ENCODE peak calls at places on chromosomes 5 and 9, in eight cellular contexts. G, Q, M, P, H, I, Z and K are unnamed samples.

GRCh38 chr9:135885100-135885853 is 22.1 kb downstream of the CAMSAP1 start:
- DNase-seq in I (no peak), Z (no peak), P (no peak), G (no peak), H (no peak), M (no peak), Q (no peak), K (no peak)

GRCh38 chr5:96816991-96817390 is 9.2 kb upstream of the ERAP1 start:
- DNase-seq in M (no peak), G (no peak), Z (no peak), Q (no peak), I (no peak), P (no peak), H (no peak), K (no peak)

GRCh38 chr5:5332287-5332686 is 90.2 kb upstream of the ICE1 start:
- DNase-seq in H (no peak), G (no peak), I (no peak), M (no peak), Z (no peak), P (no peak), Q (no peak), K (no peak)

GRCh38 chr9:93671030-93671358 is 94.6 kb downstream of the PHF2 start:
- DNase-seq in G (no peak), Q (peak; percentile 32), M (no peak), P (no peak), Z (no peak), I (no peak), H (no peak), K (no peak)

GRCh38 chr9:116437411-116438370 is 249.4 kb upstream of the TRIM32 start:
- DNase-seq in Z (no peak), H (no peak), Q (no peak), I (no peak), P (no peak), G (no peak), M (no peak), K (no peak)

GRCh38 chr9:70506159-70506558 is 91.7 kb upstream of the KLF9 start:
- DNase-seq in M (no peak), H (no peak), Q (no peak), G (no peak), P (no peak), I (no peak), Z (no peak), K (no peak)

GRCh38 chr9:134365791-134366222 is 39.6 kb downstream of the RXRA start:
- DNase-seq in H (no peak), G (no peak), I (peak; percentile 62), P (no peak), M (peak; percentile 17), Q (no peak), Z (peak; percentile 70), K (no peak)

GRCh38 chr9:73031350-73031749 is 78.5 kb upstream of the ALDH1A1 start:
- DNase-seq in H (no peak), P (no peak), Q (no peak), G (no peak), Z (no peak), I (no peak), M (no peak), K (no peak)

GRCh38 chr5:110923971-110924370 is 147.5 kb upstream of the TSLP start:
- DNase-seq in G (no peak), Q (no peak), M (no peak), P (no peak), I (no peak), Z (no peak), H (no peak), K (no peak)

GRCh38 chr9:91855196-91855595 is 94.8 kb downstream of the ROR2 start:
- DNase-seq in M (no peak), Q (peak; percentile 51), H (no peak), G (no peak), I (no peak), P (no peak), Z (no peak), K (no peak)

GRCh38 chr9:72315510-72316287 is 49.3 kb downstream of the ZFAND5 start:
- DNase-seq in H (no peak), Q (no peak), G (no peak), P (no peak), Z (peak; percentile 55), M (peak; percentile 41), I (no peak), K (no peak)

GRCh38 chr5:173953528-173954090 is 35.4 kb upstream of the C5orf47 start:
- DNase-seq in Z (no peak), G (no peak), M (no peak), H (no peak), I (no peak), P (no peak), Q (no peak), K (no peak)

GRCh38 chr5:34498582-34498981 is 157.5 kb upstream of the RAI14 start:
- DNase-seq in I (no peak), M (no peak), G (no peak), H (no peak), Q (no peak), Z (no peak), P (no peak), K (no peak)

GRCh38 chr5:34495178-34495577 is 160.9 kb upstream of the RAI14 start:
- DNase-seq in Z (no peak), P (no peak), Q (no peak), G (no peak), I (no peak), M (no peak), H (no peak), K (no peak)

GRCh38 chr5:34494111-34494755 is 161.9 kb upstream of the RAI14 start:
- DNase-seq in G (no peak), P (no peak), Q (no peak), M (no peak), Z (no peak), H (no peak), I (no peak), K (no peak)

GRCh38 chr5:34497031-34497808 is 158.9 kb upstream of the RAI14 start:
- DNase-seq in G (no peak), P (no peak), H (no peak), I (peak; percentile 81), Z (peak; percentile 84), M (no peak), Q (no peak), K (peak; percentile 94)

GRCh38 chr5:34496258-34496657 is 159.9 kb upstream of the RAI14 start:
- DNase-seq in G (no peak), I (no peak), M (no peak), Z (no peak), Q (no peak), P (no peak), H (no peak), K (peak; percentile 80)
- H3K4me1 ChIP-seq in G (peaks cover 47% of the 10 kb centered on the region), I (peaks cover 42% of the 10 kb centered on the region), M (peaks cover 3% of the 10 kb centered on the region), Z (no peaks in the 10 kb centered on the region), Q (peaks cover 6% of the 10 kb centered on the region), P (no peaks in the 10 kb centered on the region), H (peaks cover 6% of the 10 kb centered on the region), K (peaks cover 50% of the 10 kb centered on the region)

DNA sequence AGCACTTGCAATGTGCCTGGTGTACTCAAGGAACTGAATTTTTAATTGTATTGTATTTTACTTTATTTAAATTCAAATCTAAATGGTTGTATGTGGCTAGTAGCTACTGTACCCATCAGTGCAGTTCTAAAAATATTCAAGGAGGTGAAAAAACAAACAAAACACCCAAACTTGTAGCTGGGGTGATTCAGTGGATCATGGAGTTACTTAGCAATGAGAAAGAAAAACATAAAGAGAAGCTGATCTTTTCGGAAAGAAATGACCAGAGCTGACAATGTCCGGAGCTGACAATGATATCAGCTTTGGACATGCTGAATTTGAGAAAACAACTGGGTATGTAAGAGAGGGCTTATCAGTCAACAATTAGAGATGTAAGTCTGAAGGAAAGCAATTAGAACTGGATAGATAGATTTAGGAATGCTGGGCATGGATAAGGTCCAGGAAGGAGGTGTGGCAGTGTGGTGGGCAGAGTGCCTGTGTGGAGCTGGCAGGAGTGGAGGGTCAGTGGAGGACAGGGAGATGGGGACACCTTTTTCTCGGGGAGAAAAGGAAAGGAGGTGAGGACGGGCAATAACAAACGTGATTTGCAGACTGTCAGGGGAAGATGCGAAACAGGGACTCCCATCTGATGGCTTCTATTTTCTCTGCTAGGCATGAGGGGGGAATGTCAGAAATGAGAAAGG is 113.2 kb downstream of the DCP2 start:
- DNase-seq in H (no peak), Q (no peak), P (no peak), Z (no peak), G (no peak), I (peak; percentile 40), M (no peak), K (no peak)
- H3K4me3 ChIP-seq in H (no peak overlapping the region), Q (no peak overlapping the region), P (no peak overlapping the region), Z (peak overlapping the region; percentile 13), G (no peak overlapping the region), I (no peak overlapping the region), M (peak overlapping the region; percentile 11), K (no peak overlapping the region)

GRCh38 chr5:122137702-122138101 is 8.4 kb downstream of the ZNF474 start:
- DNase-seq in H (no peak), Z (no peak), M (no peak), P (no peak), I (no peak), Q (no peak), G (no peak), K (no peak)
- H3K4me1 ChIP-seq in H (no peaks in the 10 kb centered on the region), Z (no peaks in the 10 kb centered on the region), M (no peaks in the 10 kb centered on the region), P (no peaks in the 10 kb centered on the region), I (no peaks in the 10 kb centered on the region), Q (no peaks in the 10 kb centered on the region), G (no peaks in the 10 kb centered on the region), K (no peaks in the 10 kb centered on the region)

GRCh38 chr9:16152276-16153065 is 599.6 kb downstream of the CCDC171 start:
- DNase-seq in Q (no peak), G (no peak), Z (no peak), M (no peak), H (no peak), I (no peak), P (no peak), K (peak; percentile 72)

GRCh38 chr9:16153221-16153620 is 600.4 kb downstream of the CCDC171 start:
- DNase-seq in H (no peak), M (no peak), I (no peak), G (no peak), Z (no peak), P (no peak), Q (no peak), K (peak; percentile 60)

GRCh38 chr9:16155878-16156277 is 603.0 kb downstream of the CCDC171 start:
- DNase-seq in P (no peak), G (no peak), I (no peak), M (no peak), H (no peak), Z (no peak), Q (no peak), K (no peak)

GRCh38 chr9:16157216-16157615 is 604.4 kb downstream of the CCDC171 start:
- DNase-seq in H (no peak), I (no peak), Q (no peak), M (no peak), G (no peak), P (no peak), Z (no peak), K (no peak)

GRCh38 chr9:16154570-16155078 is 601.8 kb downstream of the CCDC171 start:
- DNase-seq in H (no peak), M (no peak), Z (peak; percentile 36), G (no peak), P (no peak), I (no peak), Q (no peak), K (no peak)
- H3K4me3 ChIP-seq in H (no peak overlapping the region), M (no peak overlapping the region), Z (peak overlapping the region; percentile 15), G (peak overlapping the region; percentile 25), P (no peak overlapping the region), I (no peak overlapping the region), Q (no peak overlapping the region), K (peak overlapping the region; percentile 10)

GRCh38 chr9:131419029-131419614 is 25.2 kb downstream of the PRRC2B start:
- DNase-seq in I (no peak), Q (no peak), H (no peak), P (no peak), M (no peak), G (no peak), Z (no peak), K (no peak)
- H3K4me1 ChIP-seq in I (peaks cover 100% of the 10 kb centered on the region), Q (peaks cover 92% of the 10 kb centered on the region), H (peaks cover 31% of the 10 kb centered on the region), P (peaks cover 17% of the 10 kb centered on the region), M (peaks cover 24% of the 10 kb centered on the region), G (peaks cover 99% of the 10 kb centered on the region), Z (no peaks in the 10 kb centered on the region), K (peaks cover 92% of the 10 kb centered on the region)